ENCODE peak calls at places on chromosomes 6 and 20, in seven cellular contexts. L is MM.1S, Q is endothelial cell, D is neural crest cell, X is tibial nerve, C is astrocyte of the spinal cord, S is colonic mucosa. V is an unnamed sample.

GRCh38 chr6:150981095-150981494 is 115.6 kb downstream of the MTHFD1L start:
- DNase-seq in S (no peak), C (peak), Q (no peak), L (no peak), D (no peak), X (no peak), V (no peak)

GRCh38 chr20:2455771-2456497 is 14.7 kb downstream of the SNRPB start:
- DNase-seq in X (no peak), C (no peak), D (no peak), Q (no peak), L (no peak), S (no peak), V (no peak)

GRCh38 chr20:21520702-21521595 is 7.1 kb upstream of the NKX2-2 start:
- DNase-seq in L (no peak), D (peak), S (no peak), Q (no peak), X (no peak), C (no peak), V (peak)

GRCh38 chr6:135627092-135627715 is 129.7 kb upstream of the AHI1 start:
- DNase-seq in Q (no peak), C (no peak), S (no peak), X (no peak), D (no peak), L (no peak), V (no peak)

GRCh38 chr6:139376604-139377218 is 2.3 kb upstream of the CITED2 start:
- DNase-seq in Q (no peak), L (no peak), D (no peak), X (peak), S (peak), C (peak), V (no peak)

GRCh38 chr6:140303218-140303949 is 928.9 kb upstream of the CITED2 start:
- DNase-seq in S (no peak), X (no peak), Q (no peak), D (no peak), C (no peak), L (no peak), V (no peak)

GRCh38 chr6:158730175-158730907 is 80.5 kb downstream of the SYTL3 start:
- DNase-seq in D (no peak), C (no peak), S (no peak), Q (no peak), L (no peak), X (no peak), V (no peak)

GRCh38 chr6:13454286-13455221 is 32.8 kb downstream of the GFOD1 start:
- DNase-seq in C (peak), S (no peak), L (no peak), X (peak), Q (no peak), D (no peak), V (peak)

DNA sequence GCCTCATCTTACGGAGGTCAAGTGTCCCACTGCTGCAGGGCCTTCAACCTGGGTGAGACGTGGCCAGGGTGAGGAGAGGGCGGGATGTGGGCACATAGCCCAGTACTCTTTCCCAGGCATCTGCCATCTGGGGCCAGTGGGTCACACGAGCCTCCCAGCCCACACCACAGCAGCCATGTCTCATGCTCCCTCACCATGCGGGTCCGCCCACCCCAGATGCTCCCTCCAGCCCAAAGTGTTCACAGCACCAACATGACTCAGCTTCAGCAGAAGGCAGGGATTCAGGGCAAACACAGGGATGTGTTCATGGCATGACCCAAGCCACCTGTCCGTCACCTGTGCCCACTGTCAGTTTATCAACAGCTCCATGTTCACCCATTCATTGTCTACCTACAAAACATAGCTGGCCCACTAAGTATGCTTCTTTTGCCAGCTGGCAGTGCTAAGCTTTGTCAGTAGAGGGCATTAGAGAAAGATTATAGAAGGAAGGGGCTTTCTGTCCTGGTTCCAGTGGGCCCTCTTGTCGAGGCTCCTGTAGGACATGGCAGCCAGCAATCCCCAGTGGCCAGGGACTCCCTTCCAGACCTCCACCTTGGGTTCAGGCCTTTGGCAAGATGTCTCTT is 109.2 kb downstream of the FOXF2 start:
- DNase-seq in Q (no peak), D (no peak), L (no peak), C (no peak), S (no peak), X (no peak), V (no peak)
- TF ChIP-seq CTCF in Q (no peak), D (no peak), L (peak), C (no peak), S (no peak), X (no peak), V (no peak)

GRCh38 chr6:63816401-63816975 is 180.9 kb downstream of the PHF3 start:
- DNase-seq in C (no peak), X (no peak), D (no peak), S (no peak), L (no peak), Q (no peak), V (no peak)

GRCh38 chr6:63814459-63814858 is 178.9 kb downstream of the PHF3 start:
- DNase-seq in D (no peak), L (no peak), C (no peak), Q (no peak), X (no peak), S (no peak), V (no peak)

GRCh38 chr6:63819831-63820230 is 184.2 kb downstream of the PHF3 start:
- DNase-seq in C (no peak), S (no peak), D (no peak), L (no peak), Q (no peak), X (no peak), V (no peak)

GRCh38 chr6:63816979-63817436 is 181.4 kb downstream of the PHF3 start:
- DNase-seq in D (no peak), S (no peak), L (no peak), C (no peak), Q (no peak), X (no peak), V (no peak)

GRCh38 chr6:63817492-63818050 is 182.0 kb downstream of the PHF3 start:
- DNase-seq in C (no peak), X (no peak), D (no peak), Q (no peak), S (no peak), L (no peak), V (no peak)
- TF ChIP-seq CTCF in C (no peak), X (no peak), D (no peak), Q (no peak), S (no peak), L (no peak), V (no peak)

GRCh38 chr20:13947719-13948118 is 42.7 kb downstream of the SEL1L2 start:
- DNase-seq in Q (no peak), C (no peak), S (no peak), X (no peak), L (no peak), D (no peak), V (no peak)

DNA sequence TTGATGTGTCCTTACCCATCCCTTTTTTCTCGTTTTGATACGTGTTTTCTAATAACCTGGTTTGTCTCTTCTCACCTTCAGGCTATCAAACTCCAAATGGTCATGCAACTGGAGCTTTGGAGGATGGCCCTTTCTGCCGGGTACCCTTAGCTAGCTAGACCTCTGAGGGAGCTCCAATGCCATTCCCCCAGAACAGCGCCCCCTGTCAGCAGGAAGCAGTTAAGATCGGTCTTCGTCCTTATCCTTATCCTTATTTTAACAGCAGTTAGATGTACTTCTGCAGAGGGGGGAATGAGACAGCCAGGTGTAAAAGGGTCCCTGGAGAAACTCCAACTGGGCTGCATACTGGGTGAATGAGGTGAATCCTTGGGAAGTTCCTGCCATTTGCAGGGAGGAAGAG is 37.2 kb downstream of the SEL1L2 start:
- DNase-seq in S (no peak), C (no peak), Q (no peak), X (no peak), D (no peak), L (no peak), V (no peak)
- TF ChIP-seq CTCF in S (no peak), C (no peak), Q (no peak), X (no peak), D (no peak), L (peak), V (no peak)

GRCh38 chr6:35388023-35388422 is 45.7 kb downstream of the PPARD start:
- DNase-seq in Q (no peak), L (no peak), X (no peak), S (no peak), C (no peak), D (no peak), V (no peak)

GRCh38 chr6:35388772-35389352 is 46.5 kb downstream of the PPARD start:
- DNase-seq in L (no peak), C (no peak), D (no peak), Q (no peak), X (no peak), S (peak), V (no peak)

GRCh38 chr6:35391240-35391968 is 49.0 kb downstream of the PPARD start:
- DNase-seq in L (no peak), X (no peak), C (peak), Q (no peak), D (no peak), S (no peak), V (no peak)

GRCh38 chr6:35392773-35393672 is 50.7 kb downstream of the PPARD start:
- DNase-seq in C (no peak), X (no peak), L (no peak), Q (no peak), D (no peak), S (no peak), V (no peak)

GRCh38 chr6:35392111-35392702 is 49.8 kb downstream of the PPARD start:
- DNase-seq in D (no peak), C (no peak), S (peak), Q (no peak), X (no peak), L (no peak), V (no peak)
- TF ChIP-seq CTCF in D (no peak), C (no peak), S (no peak), Q (no peak), X (no peak), L (no peak), V (no peak)

GRCh38 chr20:37897008-37897548 is 5.8 kb upstream of the VSTM2L start:
- DNase-seq in S (no peak), X (no peak), L (no peak), Q (peak), D (peak), C (peak), V (no peak)
- TF ChIP-seq CTCF in S (no peak), X (no peak), L (no peak), Q (peak), D (peak), C (peak), V (no peak)

GRCh38 chr6:157614026-157614484 is 209.0 kb upstream of the SNX9 start:
- DNase-seq in D (no peak), Q (no peak), S (peak), L (no peak), X (no peak), C (peak), V (no peak)
- TF ChIP-seq CTCF in D (no peak), Q (no peak), S (no peak), L (no peak), X (no peak), C (no peak), V (no peak)

DNA sequence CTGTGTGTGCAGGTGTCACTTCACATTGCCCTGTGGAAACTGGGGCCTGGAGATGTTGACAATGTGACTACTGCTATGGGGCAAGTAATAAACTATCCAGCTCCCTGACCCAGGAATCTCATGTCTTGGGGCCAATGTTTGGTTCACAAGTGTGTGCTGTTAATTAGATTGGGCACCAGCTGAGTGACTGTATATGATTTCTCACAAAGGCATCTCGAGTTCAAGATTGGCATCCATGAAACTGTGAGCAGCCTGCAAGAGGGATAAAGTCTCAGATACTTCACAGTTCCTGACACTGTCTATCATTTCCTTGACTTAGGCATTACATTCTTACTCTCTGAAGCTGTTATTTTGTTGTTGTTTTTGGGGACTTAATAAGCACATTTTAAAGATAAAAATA is 264.0 kb downstream of the PRKN start:
- DNase-seq in C (no peak), X (no peak), L (no peak), S (no peak), D (no peak), Q (no peak), V (no peak)
- TF ChIP-seq CTCF in C (no peak), X (no peak), L (no peak), S (no peak), D (no peak), Q (no peak), V (no peak)

DNA sequence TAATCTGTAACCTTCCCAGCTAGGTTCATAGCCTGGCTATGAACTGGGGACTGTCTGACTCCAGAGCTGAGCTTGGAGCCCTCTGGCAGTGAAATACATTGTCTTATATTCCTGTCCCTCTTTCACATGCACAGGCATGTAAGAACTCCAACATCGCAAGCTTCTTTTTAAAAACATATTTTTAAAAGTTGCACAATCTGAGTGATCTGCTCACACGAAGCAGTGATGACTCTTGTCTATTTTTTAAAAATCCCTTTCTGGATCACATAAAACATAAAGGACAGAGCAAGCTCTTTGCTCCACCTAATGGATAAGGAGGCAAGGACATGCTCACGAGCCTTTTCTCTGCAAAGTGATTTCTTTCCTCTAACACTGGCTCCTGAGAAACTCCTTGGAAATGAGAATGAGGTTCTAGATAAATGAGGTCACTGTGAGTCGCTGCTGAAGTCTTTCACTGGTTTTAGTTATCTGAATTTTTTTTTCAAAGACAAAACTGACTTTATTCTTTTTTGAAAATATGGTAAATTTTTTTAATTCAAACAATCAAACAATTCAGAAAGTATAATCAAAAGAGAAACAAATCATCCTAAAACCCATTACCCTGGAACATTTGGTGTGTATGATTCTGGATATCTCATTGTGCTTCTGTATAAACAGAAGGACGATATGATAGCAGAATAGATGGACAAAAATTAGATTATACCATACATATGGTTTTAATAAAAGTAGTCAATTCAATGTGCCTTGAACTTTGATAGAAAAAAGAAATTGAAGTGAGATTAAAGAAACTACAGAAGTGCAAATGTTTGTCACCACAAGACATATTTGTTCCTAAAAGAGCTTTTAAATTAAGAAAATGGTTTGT is 30.8 kb downstream of the IL20RA start:
- DNase-seq in S (no peak), X (no peak), C (peak), D (no peak), L (peak), Q (no peak), V (no peak)
- TF ChIP-seq CTCF in S (peak), X (peak), C (peak), D (peak), L (peak), Q (no peak), V (no peak)

GRCh38 chr6:37802810-37803209 is 16.7 kb upstream of the ZFAND3 start:
- DNase-seq in C (no peak), D (no peak), S (no peak), Q (no peak), X (no peak), L (no peak), V (no peak)

GRCh38 chr6:37804676-37805075 is 14.9 kb upstream of the ZFAND3 start:
- DNase-seq in L (no peak), X (no peak), Q (no peak), D (no peak), S (no peak), C (no peak), V (no peak)

GRCh38 chr6:37809144-37809543 is 10.4 kb upstream of the ZFAND3 start:
- DNase-seq in D (no peak), S (no peak), X (peak), C (peak), Q (no peak), L (no peak), V (no peak)

GRCh38 chr6:37806213-37806612 is 13.3 kb upstream of the ZFAND3 start:
- DNase-seq in L (no peak), X (no peak), S (no peak), D (no peak), C (no peak), Q (no peak), V (no peak)

DNA sequence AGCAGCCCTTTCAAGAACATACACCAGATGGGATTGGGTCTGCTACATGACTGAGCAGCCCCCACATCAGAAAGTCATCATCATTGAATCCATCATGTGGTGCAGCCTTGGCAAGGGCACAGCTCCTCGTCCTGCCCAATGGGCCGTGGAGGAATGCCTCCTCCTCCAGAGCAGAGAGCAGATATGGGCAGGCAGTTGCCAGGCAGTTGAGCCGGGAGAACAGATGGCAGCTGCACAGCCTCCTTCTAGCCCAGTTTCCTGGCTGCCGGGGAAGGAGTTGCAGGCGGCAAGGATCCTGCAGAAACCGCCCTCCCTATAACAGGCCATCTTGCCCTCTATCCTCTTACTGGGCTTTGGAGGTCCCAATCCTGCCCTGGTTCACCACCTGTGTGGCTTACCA is 11.9 kb upstream of the ZFAND3 start:
- DNase-seq in S (no peak), X (no peak), D (no peak), C (no peak), Q (no peak), L (no peak), V (peak)
- TF ChIP-seq CTCF in S (no peak), X (no peak), D (peak), C (peak), Q (no peak), L (no peak), V (no peak)

V was measured in dorsolateral prefrontal cortex.